ENCODE peak calls at places on chromosomes 6 and 20, in six cellular contexts. Z is PC-9, S is GM12865, C is astrocyte of the cerebellum, X is choroid plexus epithelial cell, D is endodermal cell. M is an unnamed sample.
A peak's percentile ranks its signal among the peaks of the same experiment; 100 is the strongest.

GRCh38 chr6:70304611-70305010 is 1.7 kb upstream of the COL9A1 start:
- DNase-seq in Z (no peak), S (no peak), C (no peak), X (no peak), D (no peak), M (no peak)

GRCh38 chr6:142783499-142783898 is 161.5 kb downstream of the HIVEP2 start:
- DNase-seq in Z (no peak), S (no peak), C (no peak), X (no peak), D (no peak), M (no peak)

GRCh38 chr6:128554302-128554701 is 33.9 kb upstream of the PTPRK start:
- DNase-seq in Z (no peak), S (no peak), C (no peak), X (peak; percentile 44), D (no peak), M (no peak)

GRCh38 chr20:20079102-20079784 is 26.9 kb downstream of the CFAP61 start:
- DNase-seq in Z (no peak), S (no peak), C (no peak), X (no peak), D (no peak), M (no peak)

GRCh38 chr20:1293641-1294379 is 27.7 kb downstream of the SNPH start:
- DNase-seq in Z (no peak), S (no peak), C (no peak), X (no peak), D (no peak), M (no peak)

GRCh38 chr20:62734881-62735280 is 26.2 kb downstream of the NTSR1 start:
- DNase-seq in Z (no peak), S (no peak), C (no peak), X (no peak), D (no peak), M (no peak)

GRCh38 chr6:56758120-56758519 is 115.4 kb upstream of the DST start:
- DNase-seq in Z (no peak), S (no peak), C (no peak), X (no peak), D (no peak), M (no peak)

GRCh38 chr6:28225056-28225834 is at the start of gene ZSCAN9:
- DNase-seq in Z (peak; percentile 87), S (peak; percentile 93), C (peak; percentile 78), X (peak; percentile 85), D (peak; percentile 93), M (peak; percentile 76)

GRCh38 chr6:129667621-129668020 is 42.4 kb downstream of the ARHGAP18 start:
- DNase-seq in Z (peak; percentile 61), S (no peak), C (no peak), X (peak; percentile 81), D (no peak), M (no peak)

GRCh38 chr20:2671977-2672376 is 8.0 kb upstream of the IDH3B start:
- DNase-seq in Z (no peak), S (no peak), C (no peak), X (no peak), D (peak; percentile 80), M (no peak)
- TF ChIP-seq CTCF in Z (no peak), S (peak; percentile 13), C (peak; percentile 21), X (peak; percentile 33), D (peak; percentile 70), M (peak; percentile 22)

GRCh38 chr6:36701401-36701991 is 3.9 kb downstream of the RAB44 start:
- DNase-seq in Z (peak; percentile 60), S (peak; percentile 45), C (no peak), X (no peak), D (peak; percentile 72), M (no peak)
- TF ChIP-seq CTCF in Z (peak; percentile 60), S (peak; percentile 42), C (no peak), X (no peak), D (peak; percentile 75), M (peak; percentile 53)

GRCh38 chr20:44233436-44234016 is 13.6 kb upstream of the GDAP1L1 start:
- DNase-seq in Z (no peak), S (no peak), C (no peak), X (no peak), D (no peak), M (no peak)

GRCh38 chr20:44234566-44235317 is 12.4 kb upstream of the GDAP1L1 start:
- DNase-seq in Z (no peak), S (no peak), C (no peak), X (no peak), D (no peak), M (no peak)

GRCh38 chr20:44231193-44231592 is 15.9 kb upstream of the GDAP1L1 start:
- DNase-seq in Z (no peak), S (no peak), C (no peak), X (no peak), D (peak; percentile 59), M (no peak)

GRCh38 chr20:44228465-44229258 is 18.1 kb upstream of the OSER1 start:
- DNase-seq in Z (no peak), S (no peak), C (no peak), X (no peak), D (no peak), M (no peak)

DNA sequence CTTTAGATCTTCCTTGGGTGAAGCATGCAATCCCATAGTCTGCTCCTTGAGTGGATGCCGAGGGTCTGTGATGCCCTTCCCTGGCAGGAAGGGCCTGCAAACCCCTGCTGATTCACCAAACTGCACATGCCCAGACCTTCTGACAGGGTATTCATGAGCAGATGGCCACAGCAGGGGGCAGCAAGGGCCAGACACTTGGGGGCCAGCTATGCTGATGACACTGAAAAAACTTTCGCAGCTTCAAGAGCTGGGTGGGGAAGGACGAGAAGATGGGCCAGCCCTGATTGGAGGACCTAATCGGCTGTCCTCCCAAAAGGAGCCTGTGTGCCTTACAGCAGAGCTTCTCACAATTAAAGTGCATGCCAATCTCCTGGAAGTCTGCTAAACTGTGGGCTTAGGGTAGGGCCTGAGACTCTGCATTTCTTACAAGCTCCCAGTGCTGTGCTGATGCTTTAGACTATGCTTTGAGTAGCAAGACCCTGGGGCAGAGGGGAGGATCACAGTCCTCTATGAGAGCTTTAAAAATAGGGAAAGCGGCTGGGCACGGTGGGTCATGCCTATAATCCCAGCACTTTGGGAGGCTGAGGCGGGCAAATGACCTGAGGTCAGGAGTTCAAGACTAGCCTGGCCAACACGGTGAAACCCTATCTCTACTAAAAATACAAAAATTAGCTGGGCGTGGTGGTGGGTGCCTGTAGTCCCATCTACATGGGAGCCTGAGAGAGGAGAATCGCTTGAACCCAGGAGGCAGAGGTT is 15.2 kb upstream of the GDAP1L1 start:
- DNase-seq in Z (no peak), S (no peak), C (no peak), X (peak; percentile 9), D (peak; percentile 92), M (no peak)
- TF ChIP-seq CTCF in Z (no peak), S (no peak), C (no peak), X (no peak), D (no peak), M (no peak)

GRCh38 chr6:160730911-160731310 is 28.9 kb downstream of the PLG start:
- DNase-seq in Z (no peak), S (peak; percentile 20), C (no peak), X (no peak), D (peak; percentile 84), M (no peak)
- TF ChIP-seq CTCF in Z (peak; percentile 28), S (peak; percentile 44), C (peak; percentile 28), X (peak; percentile 8), D (peak; percentile 74), M (peak; percentile 55)

GRCh38 chr20:38387953-38388352 is 41.7 kb downstream of the LBP start:
- DNase-seq in Z (no peak), S (no peak), C (no peak), X (no peak), D (no peak), M (no peak)
- TF ChIP-seq CTCF in Z (no peak), S (no peak), C (no peak), X (no peak), D (peak; percentile 47), M (no peak)

GRCh38 chr6:36320475-36320874 is 16.2 kb downstream of the BNIP5 start:
- DNase-seq in Z (peak; percentile 52), S (no peak), C (no peak), X (peak; percentile 68), D (no peak), M (no peak)
- TF ChIP-seq CTCF in Z (no peak), S (no peak), C (no peak), X (peak; percentile 31), D (no peak), M (no peak)

GRCh38 chr6:136378888-136379287 is 89.2 kb upstream of the BCLAF1 start:
- DNase-seq in Z (no peak), S (no peak), C (no peak), X (no peak), D (no peak), M (no peak)
- TF ChIP-seq CTCF in Z (peak; percentile 60), S (no peak), C (peak; percentile 19), X (peak; percentile 29), D (peak; percentile 45), M (peak; percentile 19)